ENCODE peak calls at places on chromosome 5, in eight cellular contexts. W is Peyer's patch; O is GM12865; Y is CD8-positive, alpha-beta T cell; E is astrocyte; I is fibroblast of lung; F is IMR-90; Q is SK-N-SH. P is an unnamed sample.

GRCh38 chr5:124460000-124460399 is 286.4 kb downstream of the ZNF608 start:
- DNase-seq in Y (no peak), F (no peak), I (no peak), W (no peak), E (no peak), O (no peak), Q (no peak), P (no peak)

GRCh38 chr5:7754997-7755596 is 95.8 kb downstream of the CFAP90 start:
- DNase-seq in Y (no peak), O (peak), W (no peak), F (peak), I (peak), Q (peak), E (no peak), P (no peak)

GRCh38 chr5:151225071-151225470 is 1.2 kb upstream of the CCDC69 start:
- DNase-seq in Y (no peak), Q (no peak), F (no peak), I (no peak), W (no peak), O (no peak), E (no peak), P (no peak)

GRCh38 chr5:178477224-178478201 is 112.7 kb downstream of the COL23A1 start:
- DNase-seq in I (no peak), Y (no peak), F (no peak), W (no peak), E (no peak), O (no peak), Q (no peak), P (no peak)

GRCh38 chr5:71601222-71602026 is 14.3 kb downstream of the MCCC2 start:
- DNase-seq in Y (peak), Q (peak), W (peak), I (peak), E (peak), O (peak), F (peak), P (no peak)

GRCh38 chr5:137760294-137761019 is 6.3 kb upstream of the HNRNPA0 start:
- DNase-seq in Q (no peak), O (no peak), F (no peak), E (no peak), I (no peak), W (no peak), Y (no peak), P (no peak)

GRCh38 chr5:40914835-40915234 is 5.5 kb downstream of the C7 start:
- DNase-seq in O (no peak), F (peak), W (no peak), I (peak), Y (no peak), Q (no peak), E (peak), P (no peak)

GRCh38 chr5:61910771-61911170 is 395.2 kb upstream of the KIF2A start:
- DNase-seq in Y (no peak), O (peak), F (no peak), Q (no peak), I (no peak), W (no peak), E (no peak), P (no peak)

GRCh38 chr5:131525805-131526204 is 109.2 kb downstream of the RAPGEF6 start:
- DNase-seq in W (no peak), E (no peak), O (no peak), Q (no peak), F (no peak), Y (no peak), I (no peak), P (no peak)

GRCh38 chr5:169960659-169961058 is 19.6 kb downstream of the INSYN2B start:
- DNase-seq in Y (no peak), F (no peak), Q (no peak), W (no peak), O (no peak), I (no peak), E (no peak), P (no peak)

GRCh38 chr5:180168758-180169157 is 40.3 kb downstream of the RASGEF1C start:
- DNase-seq in I (no peak), F (no peak), W (no peak), Y (no peak), E (no peak), O (no peak), Q (no peak), P (no peak)

GRCh38 chr5:156444737-156445136 is 117.8 kb downstream of the SGCD start:
- DNase-seq in W (no peak), O (no peak), Y (no peak), E (no peak), F (no peak), I (no peak), Q (peak), P (no peak)

GRCh38 chr5:59034498-59035186 is 451.8 kb downstream of the RAB3C start:
- DNase-seq in I (peak), W (no peak), O (peak), E (peak), F (peak), Q (peak), Y (no peak), P (no peak)

DNA sequence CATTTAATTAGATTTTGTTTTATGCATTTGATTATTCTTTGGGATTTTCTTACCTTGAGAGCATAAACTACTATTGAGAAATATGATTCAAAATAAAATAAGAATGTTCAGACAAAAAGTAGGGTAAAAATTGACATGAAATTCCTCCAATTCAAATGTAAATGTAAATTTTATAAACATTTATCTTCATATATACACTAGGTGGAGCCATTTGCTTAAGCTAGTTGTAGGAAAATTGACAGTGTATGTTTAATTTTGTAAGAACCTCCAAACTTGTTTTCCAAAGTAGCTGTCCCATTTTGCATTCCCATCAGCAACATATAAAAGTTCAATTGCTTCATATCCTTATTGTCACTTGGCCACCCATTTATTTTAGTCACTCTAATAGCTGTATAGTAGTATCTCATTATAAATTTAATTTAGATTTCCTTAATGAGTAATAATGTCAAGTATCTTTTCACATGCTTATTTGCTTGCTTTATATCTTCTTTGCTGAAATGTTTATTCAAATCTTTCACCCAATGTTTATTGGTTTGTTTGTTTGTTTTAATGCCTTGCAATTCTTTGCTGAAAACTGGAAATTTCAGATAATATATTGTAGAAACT is 37.6 kb upstream of the SLCO6A1 start:
- DNase-seq in W (no peak), Y (no peak), Q (peak), F (peak), I (peak), E (no peak), O (no peak), P (no peak)
- TF ChIP-seq CTCF in W (peak), Y (peak), Q (peak), F (peak), I (peak), E (peak), O (no peak), P (no peak)

GRCh38 chr5:159199780-159200179 is 9.6 kb downstream of the RNF145 start:
- DNase-seq in F (no peak), Q (no peak), Y (no peak), O (no peak), E (no peak), W (no peak), I (no peak), P (no peak)
- TF ChIP-seq CTCF in F (no peak), Q (no peak), Y (no peak), O (no peak), E (no peak), W (no peak), I (no peak), P (no peak)

DNA sequence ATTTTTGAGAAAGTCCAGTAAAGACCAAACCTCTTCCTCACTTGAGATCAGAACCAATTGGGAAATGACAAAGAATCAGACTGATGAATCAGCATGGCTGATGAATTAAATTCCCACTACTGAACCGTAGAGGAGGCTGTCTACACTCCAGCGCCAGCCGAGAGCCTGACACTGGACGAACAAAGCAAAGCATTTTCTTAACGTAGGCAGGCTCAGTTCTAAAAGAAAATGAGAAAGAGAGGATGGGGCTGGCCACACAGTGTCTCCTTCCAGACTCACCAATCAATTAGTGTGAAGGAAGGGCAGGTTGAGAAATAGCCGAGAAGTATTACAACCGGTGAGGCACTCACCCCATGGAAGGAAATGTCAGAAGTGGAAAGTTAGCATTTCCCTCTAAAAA is 49.4 kb downstream of the ITGA1 start:
- DNase-seq in E (peak), Q (no peak), W (no peak), F (peak), O (no peak), I (peak), Y (no peak), P (no peak)
- TF ChIP-seq CTCF in E (peak), Q (no peak), W (no peak), F (peak), O (no peak), I (peak), Y (no peak), P (no peak)

GRCh38 chr5:105503950-105504349 is 1941.4 kb upstream of the NUDT12 start:
- DNase-seq in Y (no peak), W (no peak), E (peak), I (peak), O (no peak), F (peak), Q (no peak), P (no peak)

GRCh38 chr5:105501315-105501714 is 1938.7 kb upstream of the NUDT12 start:
- DNase-seq in F (no peak), E (no peak), I (no peak), Q (no peak), W (no peak), Y (no peak), O (no peak), P (no peak)

GRCh38 chr5:105508519-105508918 is 1945.9 kb upstream of the NUDT12 start:
- DNase-seq in F (peak), E (peak), O (no peak), W (no peak), I (peak), Y (no peak), Q (no peak), P (no peak)

GRCh38 chr5:105506692-105507277 is 1944.2 kb upstream of the NUDT12 start:
- DNase-seq in E (no peak), Q (no peak), I (peak), F (peak), Y (no peak), W (no peak), O (peak), P (no peak)
- TF ChIP-seq CTCF in E (peak), Q (peak), I (peak), F (no peak), Y (no peak), W (no peak), O (peak), P (no peak)

DNA sequence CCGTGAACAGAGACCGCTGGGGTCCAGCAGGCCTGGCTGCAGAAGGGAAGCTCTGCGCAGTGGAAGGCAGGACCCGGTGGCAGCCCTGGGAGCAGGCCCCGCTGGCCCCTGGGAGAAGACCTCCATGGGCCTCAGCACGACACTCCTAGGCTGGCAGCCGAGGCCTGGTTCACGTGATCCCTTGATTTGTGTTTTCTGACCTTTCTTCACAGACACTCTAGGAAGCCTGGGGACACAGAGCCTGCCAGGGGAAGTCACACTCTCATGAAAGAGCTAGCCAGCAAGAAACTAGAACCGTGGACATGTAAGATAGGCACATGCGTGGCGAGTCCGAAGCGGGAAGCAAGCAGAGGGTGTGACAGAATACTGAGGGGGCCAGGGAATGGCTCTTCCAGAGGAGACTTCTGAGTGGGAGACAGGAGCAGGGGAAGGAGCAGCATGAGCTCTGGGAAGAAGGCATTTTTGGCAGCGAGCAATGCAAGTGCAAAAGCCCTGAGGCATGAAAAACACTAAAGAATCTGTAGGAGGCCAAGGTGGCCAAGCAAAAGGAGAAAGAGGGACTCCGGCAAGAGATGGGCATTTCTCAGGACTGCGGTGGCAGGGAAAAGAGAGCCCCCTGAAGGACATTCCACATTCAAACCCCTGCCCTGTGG is 26.6 kb upstream of the IL17B start:
- DNase-seq in W (no peak), Q (no peak), F (no peak), E (no peak), I (no peak), Y (no peak), O (no peak), P (no peak)
- TF ChIP-seq CTCF in W (no peak), Q (no peak), F (no peak), E (no peak), I (no peak), Y (no peak), O (no peak), P (no peak)

GRCh38 chr5:157471709-157472108 is 11.7 kb downstream of the NIPAL4 start:
- DNase-seq in I (peak), W (no peak), Q (peak), Y (no peak), O (peak), E (no peak), F (peak), P (no peak)

GRCh38 chr5:157470616-157471015 is 10.6 kb downstream of the NIPAL4 start:
- DNase-seq in E (no peak), O (no peak), Q (no peak), I (no peak), W (no peak), F (no peak), Y (no peak), P (no peak)

GRCh38 chr5:157476699-157477408 is 16.8 kb downstream of the NIPAL4 start:
- DNase-seq in F (peak), Q (peak), I (peak), Y (no peak), W (no peak), O (peak), E (peak), P (no peak)

GRCh38 chr5:157475432-157475831 is 15.4 kb downstream of the NIPAL4 start:
- DNase-seq in W (no peak), E (no peak), F (no peak), O (no peak), Y (no peak), Q (no peak), I (no peak), P (no peak)

GRCh38 chr5:157473383-157474370 is 13.7 kb downstream of the NIPAL4 start:
- DNase-seq in F (peak), O (no peak), Q (no peak), I (no peak), E (peak), W (no peak), Y (no peak), P (no peak)
- TF ChIP-seq CTCF in F (no peak), O (no peak), Q (peak), I (no peak), E (peak), W (no peak), Y (no peak), P (no peak)

DNA sequence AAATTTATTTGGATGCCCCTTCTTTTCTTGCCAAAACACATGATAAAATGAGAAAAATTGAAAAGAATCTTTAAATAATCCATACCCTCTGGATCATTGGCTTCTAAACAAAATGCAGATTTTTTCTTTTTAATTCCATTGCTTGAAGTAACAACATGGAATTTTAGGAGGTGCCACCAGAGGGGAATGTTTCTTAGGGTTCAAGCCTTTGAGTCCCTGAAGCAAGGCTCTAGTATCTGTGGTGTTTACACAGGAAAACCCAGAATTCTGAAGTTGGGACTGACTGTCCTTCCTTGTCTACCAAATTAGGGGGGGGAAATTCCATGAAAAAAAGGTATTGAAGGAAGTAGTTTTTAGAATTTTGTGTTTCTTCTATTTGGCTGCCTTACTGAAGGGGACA is 69.4 kb downstream of the LMNB1 start:
- DNase-seq in W (no peak), O (no peak), F (peak), Y (no peak), I (peak), E (no peak), Q (peak), P (no peak)
- TF ChIP-seq CTCF in W (no peak), O (no peak), F (peak), Y (no peak), I (peak), E (no peak), Q (peak), P (no peak)